ENCODE peak calls at places on chromosomes 13 and 19, in nine cellular contexts. U is activated T-helper 1 cell treated with anti-CD3 and anti-CD28 coated beads, Interleukin-12 subunit alpha, Interleukin-12 subunit beta, Interleukin-2, Interleukin-4 antibody, amounts not matched to agents 30 ng/mL and 10 ng/mL and 1 ng/mL, durations not matched to agents 14 hours and 24 hours and 36 hours; P is activated naive CD4-positive, alpha-beta T cell; G is hepatocyte; N is choroid plexus epithelial cell; M is EL; Q is stimulated activated CD4-positive, alpha-beta T cell treated with anti-CD3 and anti-CD28 coated beads, Interleukin-4, amount 100 ng/mL, for 24 hours; S is CD8-positive, alpha-beta memory T cell; X is RWPE1. Y is an unnamed sample.

GRCh38 chr13:107847406-107847805 is 367.9 kb downstream of the LIG4 start:
- DNase-seq in U (no peak), N (peak), Q (no peak), G (no peak), M (no peak), S (no peak), X (no peak), P (no peak), Y (no peak)

GRCh38 chr13:99374994-99375805 is 68.0 kb upstream of the GPR183 start:
- DNase-seq in P (no peak), G (no peak), N (no peak), Q (no peak), U (no peak), S (peak), X (no peak), M (no peak), Y (no peak)

GRCh38 chr19:18608102-18608804 is 1.7 kb upstream of the CRLF1 start:
- DNase-seq in G (no peak), M (no peak), S (no peak), U (no peak), X (no peak), N (no peak), Q (no peak), P (no peak), Y (no peak)

GRCh38 chr19:19105365-19106060 is 32.8 kb downstream of the TMEM161A start:
- DNase-seq in M (peak), S (no peak), U (no peak), P (no peak), X (peak), G (peak), Q (no peak), N (peak), Y (no peak)

GRCh38 chr19:53160350-53160749 is 1.5 kb upstream of the ZNF347 start:
- DNase-seq in M (no peak), G (no peak), N (no peak), Q (no peak), U (no peak), S (no peak), P (no peak), X (no peak), Y (no peak)

GRCh38 chr19:590750-591098 is 1.0 kb downstream of the HCN2 start:
- DNase-seq in Q (no peak), P (no peak), G (no peak), S (no peak), U (no peak), M (no peak), X (no peak), N (no peak), Y (no peak)

GRCh38 chr19:58394821-58395219 is 636 bp upstream of the RNF225 start:
- DNase-seq in Q (no peak), S (no peak), X (peak), N (no peak), P (no peak), G (no peak), M (no peak), U (no peak), Y (no peak)

GRCh38 chr13:46665630-46666482 is 112.9 kb downstream of the LRCH1 start:
- DNase-seq in S (no peak), N (no peak), X (no peak), U (no peak), P (no peak), M (peak), G (peak), Q (no peak), Y (no peak)

GRCh38 chr13:66974174-66974573 is 256.0 kb downstream of the PCDH9 start:
- DNase-seq in X (no peak), Q (no peak), S (no peak), U (no peak), G (no peak), P (no peak), N (peak), M (no peak), Y (no peak)

GRCh38 chr13:110989331-110989730 is 74.5 kb upstream of the ANKRD10 start:
- DNase-seq in S (no peak), M (peak), Q (no peak), U (no peak), G (no peak), X (no peak), P (no peak), N (peak), Y (no peak)

GRCh38 chr13:97191615-97192014 is 30.5 kb upstream of the MBNL2 start:
- DNase-seq in U (no peak), P (no peak), N (no peak), Q (no peak), S (no peak), M (no peak), G (no peak), X (no peak), Y (no peak)

GRCh38 chr19:3275583-3276340 is 51.3 kb downstream of the CELF5 start:
- DNase-seq in N (peak), U (peak), Q (peak), S (peak), G (peak), P (peak), X (peak), M (peak), Y (peak)

GRCh38 chr13:92849381-92849780 is 377.2 kb upstream of the GPC6 start:
- DNase-seq in N (no peak), U (no peak), Q (no peak), M (no peak), X (no peak), G (no peak), P (no peak), S (no peak), Y (no peak)

GRCh38 chr13:28707629-28708427 is 10.9 kb downstream of the SLC46A3 start:
- DNase-seq in S (no peak), X (peak), N (peak), Q (no peak), U (no peak), G (peak), M (peak), P (no peak), Y (peak)

GRCh38 chr13:21047087-21047486 is 14.3 kb downstream of the LATS2 start:
- DNase-seq in M (no peak), X (no peak), G (no peak), Q (no peak), N (no peak), P (no peak), U (no peak), S (no peak), Y (no peak)

Y was measured in MM.1S.